ENCODE peak calls at places on chromosome 17, in four cellular contexts. H is astrocyte, E is progenitor cell of endocrine pancreas, U is mammary epithelial cell. R is an unnamed sample.

GRCh38 chr17:76369804-76370203 is 14.6 kb upstream of the SPHK1 start:
- DNase-seq in H (no peak), E (no peak), U (no peak), R (no peak)

GRCh38 chr17:34895388-34895787 is 65.9 kb downstream of the CCT6B start:
- DNase-seq in H (no peak), E (peak), U (no peak), R (no peak)

GRCh38 chr17:69525920-69526841 is 111.7 kb downstream of the MAP2K6 start:
- DNase-seq in H (peak), E (peak), U (peak), R (no peak)

GRCh38 chr17:76345377-76345945 is 8.3 kb downstream of the PRPSAP1 start:
- DNase-seq in H (no peak), E (no peak), U (no peak), R (no peak)

GRCh38 chr17:21388066-21388465 is 11.9 kb downstream of the KCNJ12 start:
- DNase-seq in H (no peak), E (no peak), U (no peak), R (no peak)

GRCh38 chr17:798246-798645 is 16.1 kb downstream of the MRM3 start:
- DNase-seq in H (no peak), E (no peak), U (no peak), R (no peak)

GRCh38 chr17:6910987-6911603 is 79.6 kb upstream of the TEKT1 start:
- DNase-seq in H (peak), E (no peak), U (peak), R (no peak)

GRCh38 chr17:80860101-80860671 is 131.5 kb upstream of the CHMP6 start:
- DNase-seq in H (no peak), E (no peak), U (no peak), R (no peak)

GRCh38 chr17:14276535-14277250 is 24.2 kb upstream of the HS3ST3B1 start:
- DNase-seq in H (no peak), E (no peak), U (no peak), R (no peak)

GRCh38 chr17:74770498-74771318 is 5.4 kb downstream of the NAT9 start:
- DNase-seq in H (no peak), E (peak), U (peak), R (no peak)

GRCh38 chr17:42273474-42274272 is 2.5 kb downstream of the STAT5B start:
- DNase-seq in H (no peak), E (no peak), U (no peak), R (no peak)

GRCh38 chr17:1735834-1736347 is 6.8 kb upstream of the SERPINF2 start:
- DNase-seq in H (no peak), E (no peak), U (no peak), R (peak)

GRCh38 chr17:32929588-32929987 is 1.6 kb downstream of the TMEM98 start:
- DNase-seq in H (no peak), E (no peak), U (no peak), R (no peak)

GRCh38 chr17:750431-751037 is 1.5 kb downstream of the GEMIN4 start:
- DNase-seq in H (no peak), E (no peak), U (no peak), R (no peak)

DNA sequence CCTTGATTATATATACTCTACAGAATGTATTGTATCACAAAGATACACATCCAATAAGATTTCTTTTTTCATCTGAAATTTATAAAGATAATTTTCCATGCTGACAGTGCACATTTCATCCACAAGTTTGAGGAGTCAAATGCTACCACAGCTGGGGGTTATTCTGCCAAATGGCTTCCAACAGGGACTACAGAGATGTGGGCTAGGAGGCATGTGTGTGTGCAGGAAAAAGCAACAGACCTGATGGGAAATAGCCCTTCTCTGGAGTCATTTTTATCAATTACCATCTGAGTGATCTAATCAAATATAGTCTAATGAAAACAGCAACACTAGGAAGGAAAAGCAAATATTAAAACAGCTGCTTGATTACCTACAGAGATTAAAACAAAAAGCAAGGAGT is 290.5 kb downstream of the CEP112 start:
- DNase-seq in H (no peak), E (no peak), U (no peak), R (no peak)
- TF ChIP-seq CTCF in H (no peak), E (no peak), U (no peak), R (no peak)

GRCh38 chr17:40699359-40699758 is 4.2 kb downstream of the KRT24 start:
- DNase-seq in H (no peak), E (no peak), U (no peak), R (no peak)

GRCh38 chr17:40702271-40702670 is 1.3 kb downstream of the KRT24 start:
- DNase-seq in H (no peak), E (no peak), U (no peak), R (no peak)

GRCh38 chr17:40703652-40704051 is at the start of gene KRT24:
- DNase-seq in H (no peak), E (no peak), U (no peak), R (no peak)

GRCh38 chr17:40696651-40697072 is 6.9 kb downstream of the KRT24 start:
- DNase-seq in H (no peak), E (no peak), U (peak), R (no peak)

DNA sequence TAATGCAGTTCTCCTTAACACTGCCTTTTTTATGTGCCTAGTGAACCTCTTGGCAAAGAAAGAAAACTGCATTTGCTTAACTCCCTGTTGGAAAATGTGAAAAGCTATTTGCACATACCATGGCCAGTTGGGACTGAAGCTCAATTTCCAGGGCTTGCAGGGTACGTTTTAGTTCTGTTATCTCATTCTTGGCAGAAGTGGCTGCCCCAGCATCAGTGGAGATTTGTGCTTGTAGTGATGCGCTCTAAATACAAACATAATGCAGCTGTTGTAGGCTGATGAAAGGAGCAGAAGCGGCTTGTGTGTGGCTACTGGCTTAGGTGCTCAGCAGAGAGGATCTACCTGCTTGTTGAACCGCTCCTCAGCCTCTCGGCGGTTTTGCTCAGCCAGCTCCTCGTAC is 3.7 kb downstream of the KRT24 start:
- DNase-seq in H (no peak), E (no peak), U (no peak), R (no peak)
- TF ChIP-seq CTCF in H (no peak), E (no peak), U (no peak), R (no peak)

DNA sequence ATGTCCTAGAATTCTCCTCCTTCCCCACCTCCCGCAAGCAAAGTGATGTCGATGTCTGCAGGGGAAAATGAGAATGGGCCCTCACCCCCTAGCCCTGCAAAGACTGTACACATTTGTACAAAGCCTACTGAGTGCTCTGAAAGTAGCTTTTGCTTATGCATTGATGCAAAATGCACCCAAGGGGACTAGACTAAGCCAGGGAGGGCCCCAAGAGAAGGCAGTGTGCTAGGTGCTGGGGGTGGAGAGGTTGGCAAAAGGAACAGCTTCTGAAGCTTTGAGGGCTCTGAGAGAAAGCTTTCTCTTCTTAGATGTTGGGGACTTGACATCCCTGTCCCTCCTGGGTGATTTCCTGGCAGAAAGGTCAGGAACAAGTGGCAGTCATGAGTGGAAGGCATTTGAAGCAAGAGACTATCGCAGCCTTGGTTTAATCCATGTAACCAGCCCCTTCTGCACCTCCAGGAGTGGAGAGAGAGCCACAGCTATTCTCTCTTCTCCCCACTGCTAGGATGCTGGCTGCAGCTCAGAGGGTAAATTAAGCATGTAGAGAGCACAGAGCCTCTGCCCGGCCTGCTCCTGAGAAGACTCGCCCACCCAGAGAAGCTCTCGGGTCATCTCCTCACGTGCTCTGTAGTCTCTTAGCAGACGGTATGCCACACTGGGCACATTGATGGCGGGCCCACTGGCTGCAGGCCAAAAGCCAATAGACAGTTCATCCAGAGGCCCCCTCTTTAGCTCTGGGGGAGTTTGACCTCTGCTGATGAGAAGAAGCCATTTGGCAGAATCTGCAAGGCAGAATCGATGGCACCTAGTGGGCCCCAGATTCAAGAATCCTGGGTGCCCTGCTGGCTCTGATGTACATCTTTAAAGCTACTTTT is 221.4 kb downstream of the MSI2 start:
- DNase-seq in H (no peak), E (no peak), U (no peak), R (no peak)
- TF ChIP-seq CTCF in H (no peak), E (no peak), U (no peak), R (no peak)

GRCh38 chr17:64496348-64496785 is 487 bp downstream of the POLG2 start:
- DNase-seq in H (no peak), E (no peak), U (no peak), R (no peak)

GRCh38 chr17:64496786-64497564 is at the start of gene POLG2:
- DNase-seq in H (peak), E (peak), U (peak), R (peak)

GRCh38 chr17:64499805-64500486 is 3.1 kb upstream of the POLG2 start:
- DNase-seq in H (peak), E (no peak), U (peak), R (no peak)

GRCh38 chr17:64498308-64499203 is 1.7 kb upstream of the POLG2 start:
- DNase-seq in H (no peak), E (no peak), U (peak), R (no peak)

DNA sequence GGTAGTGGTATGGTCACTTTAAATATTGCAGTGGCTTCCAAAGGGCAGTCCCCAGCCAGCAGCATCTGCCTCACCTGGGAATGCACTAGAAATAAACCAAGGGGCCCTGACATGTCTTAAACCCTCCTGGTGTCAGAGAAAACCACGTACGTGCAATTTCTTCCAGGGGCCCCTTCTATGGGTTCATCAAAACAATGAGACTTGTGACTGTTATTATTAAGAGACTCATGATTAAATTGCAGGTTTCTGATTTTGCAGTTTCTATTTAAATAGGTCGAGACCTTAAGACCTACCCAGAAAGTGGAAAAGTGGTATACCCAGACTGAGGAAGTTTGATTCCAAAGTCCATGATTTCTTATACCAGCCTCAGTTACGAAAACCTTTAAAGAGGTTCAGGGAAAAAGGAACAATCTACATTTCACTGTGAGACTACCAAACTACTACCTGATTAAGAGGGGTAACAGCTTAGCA is 746 bp upstream of the POLG2 start:
- DNase-seq in H (no peak), E (no peak), U (no peak), R (no peak)
- TF ChIP-seq CTCF in H (no peak), E (no peak), U (no peak), R (no peak)